ENCODE peak calls at places on chromosomes 13 and 19, in five cellular contexts. One of them, this sample, is unnamed.
A peak's percentile ranks its signal among the peaks of the same experiment; 100 is the strongest.

GRCh38 chr19:3132971-3133792 is 2.7 kb upstream of the GNA15 start:
- DNase-seq in cardiac muscle cell: no peak
- DNase-seq in upper lobe of left lung: peak; percentile 52
- DNase-seq in CD4-positive, alpha-beta T cell: peak; percentile 40
- DNase-seq in pancreas: no peak
- DNase-seq in this sample: peak; percentile 74

GRCh38 chr13:50757021-50757420 is 86.5 kb downstream of the DLEU7 start:
- DNase-seq in cardiac muscle cell: no peak
- DNase-seq in upper lobe of left lung: no peak
- DNase-seq in CD4-positive, alpha-beta T cell: no peak
- DNase-seq in pancreas: no peak
- DNase-seq in this sample: no peak

GRCh38 chr13:113651511-113652403 is 6.2 kb downstream of the ATP4B start:
- DNase-seq in cardiac muscle cell: no peak
- DNase-seq in upper lobe of left lung: peak; percentile 67
- DNase-seq in CD4-positive, alpha-beta T cell: no peak
- DNase-seq in pancreas: no peak
- DNase-seq in this sample: peak; percentile 63

GRCh38 chr19:15263361-15263985 is 31.2 kb upstream of the EPHX3 start:
- DNase-seq in cardiac muscle cell: no peak
- DNase-seq in upper lobe of left lung: no peak
- DNase-seq in CD4-positive, alpha-beta T cell: no peak
- DNase-seq in pancreas: no peak
- DNase-seq in this sample: no peak

GRCh38 chr13:98746968-98747367 is 5.5 kb downstream of the SLC15A1 start:
- DNase-seq in cardiac muscle cell: no peak
- DNase-seq in upper lobe of left lung: no peak
- DNase-seq in CD4-positive, alpha-beta T cell: no peak
- DNase-seq in pancreas: no peak
- DNase-seq in this sample: no peak

GRCh38 chr13:97106323-97106722 is 112.0 kb upstream of the OXGR1 start:
- DNase-seq in cardiac muscle cell: no peak
- DNase-seq in upper lobe of left lung: no peak
- DNase-seq in CD4-positive, alpha-beta T cell: no peak
- DNase-seq in pancreas: no peak
- DNase-seq in this sample: no peak

GRCh38 chr19:23046743-23047142 is 43.8 kb upstream of the ZNF728 start:
- DNase-seq in cardiac muscle cell: no peak
- DNase-seq in upper lobe of left lung: no peak
- DNase-seq in CD4-positive, alpha-beta T cell: no peak
- DNase-seq in pancreas: no peak
- DNase-seq in this sample: no peak

GRCh38 chr19:16377521-16377920 is 52.9 kb downstream of the KLF2 start:
- DNase-seq in cardiac muscle cell: no peak
- DNase-seq in upper lobe of left lung: no peak
- DNase-seq in CD4-positive, alpha-beta T cell: no peak
- DNase-seq in pancreas: no peak
- DNase-seq in this sample: no peak

DNA sequence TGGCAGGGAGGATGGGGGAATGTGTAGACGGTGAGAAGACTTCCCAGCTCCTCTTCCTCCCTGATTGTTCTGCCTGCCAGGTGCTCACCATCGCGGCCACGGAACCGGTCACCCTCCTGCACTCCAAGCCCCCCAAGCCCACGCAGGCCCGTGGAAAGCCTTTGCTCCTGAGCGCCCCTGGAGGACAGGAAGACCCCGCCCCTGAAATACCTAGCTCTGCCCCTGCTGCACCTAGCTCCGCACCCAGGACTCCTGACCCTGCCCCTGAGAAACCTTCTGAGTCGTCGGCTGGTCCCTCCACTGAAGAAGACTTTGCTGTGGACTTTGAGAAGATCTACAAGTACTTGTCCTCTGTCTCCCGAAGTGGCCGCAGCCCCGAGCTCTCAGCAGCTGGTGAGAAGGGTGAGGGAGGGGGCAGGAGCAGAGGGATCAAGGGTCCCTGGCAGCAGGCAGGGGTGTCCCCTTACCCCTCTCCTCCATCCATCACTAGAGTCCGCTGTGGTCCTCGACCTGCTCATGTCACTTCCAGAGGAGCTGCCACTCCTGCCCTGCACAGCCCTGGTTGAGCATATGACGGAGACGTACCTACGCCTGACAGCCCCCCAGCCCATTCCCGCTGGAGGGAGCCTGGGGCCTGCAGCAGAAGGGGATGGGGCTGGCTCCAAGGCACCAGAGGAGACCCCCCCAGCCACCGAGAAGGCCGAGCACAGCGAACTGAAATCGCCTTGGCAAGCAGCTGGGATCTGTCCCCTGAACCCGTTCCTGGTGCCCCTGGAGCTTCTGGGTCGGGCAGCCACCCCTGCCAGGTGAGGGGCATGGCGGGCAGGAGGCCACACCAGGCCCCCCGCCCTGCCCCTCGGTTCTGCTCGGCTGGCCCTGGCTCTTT is 2.1 kb downstream of the SNAPC2 start:
- DNase-seq in cardiac muscle cell: no peak
- DNase-seq in upper lobe of left lung: peak; percentile 66
- DNase-seq in CD4-positive, alpha-beta T cell: no peak
- DNase-seq in pancreas: no peak
- DNase-seq in this sample: no peak
- H3K27ac ChIP-seq in cardiac muscle cell: no peak overlapping the region
- H3K27ac ChIP-seq in upper lobe of left lung: peak overlapping the region; percentile 92
- H3K27ac ChIP-seq in CD4-positive, alpha-beta T cell: no peak overlapping the region
- H3K27ac ChIP-seq in pancreas: no peak overlapping the region
- H3K27ac ChIP-seq in this sample: peak overlapping the region; percentile 78

GRCh38 chr19:44069415-44069814 is 2.5 kb upstream of the ZNF284 start:
- DNase-seq in cardiac muscle cell: no peak
- DNase-seq in upper lobe of left lung: no peak
- DNase-seq in CD4-positive, alpha-beta T cell: no peak
- DNase-seq in pancreas: no peak
- DNase-seq in this sample: no peak
- H3K9me3 ChIP-seq in cardiac muscle cell: no peaks in the 10 kb centered on the region
- H3K9me3 ChIP-seq in upper lobe of left lung: peaks cover 46% of the 10 kb centered on the region
- H3K9me3 ChIP-seq in CD4-positive, alpha-beta T cell: peaks cover 42% of the 10 kb centered on the region
- H3K9me3 ChIP-seq in pancreas: peaks cover 5% of the 10 kb centered on the region
- H3K9me3 ChIP-seq in this sample: peaks cover 40% of the 10 kb centered on the region

GRCh38 chr13:34822681-34823080 is 119.4 kb upstream of the NBEA start:
- DNase-seq in cardiac muscle cell: no peak
- DNase-seq in upper lobe of left lung: no peak
- DNase-seq in CD4-positive, alpha-beta T cell: no peak
- DNase-seq in pancreas: no peak
- DNase-seq in this sample: no peak
- H3K27ac ChIP-seq in cardiac muscle cell: no peak overlapping the region
- H3K27ac ChIP-seq in upper lobe of left lung: no peak overlapping the region
- H3K27ac ChIP-seq in CD4-positive, alpha-beta T cell: no peak overlapping the region
- H3K27ac ChIP-seq in pancreas: no peak overlapping the region
- H3K27ac ChIP-seq in this sample: no peak overlapping the region

DNA sequence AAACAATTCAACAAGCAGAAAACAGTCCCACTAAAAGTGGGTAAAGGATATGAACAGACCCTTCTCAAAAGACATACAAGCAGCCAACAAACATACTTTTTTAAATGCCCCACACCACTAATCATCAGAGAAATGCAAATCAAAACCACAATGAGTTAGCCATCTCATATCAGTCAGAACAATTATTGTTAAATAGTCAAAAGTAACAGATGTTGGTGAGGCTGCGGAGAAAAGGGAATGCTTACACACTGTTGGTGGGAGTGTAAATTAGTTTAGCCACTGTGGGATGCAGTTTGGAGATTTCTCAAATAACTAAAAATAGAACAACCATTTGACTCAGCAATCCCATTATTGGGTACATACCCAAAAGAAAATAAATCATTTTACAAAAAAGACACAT is 8.7 kb downstream of the ZNF529 start:
- DNase-seq in cardiac muscle cell: no peak
- DNase-seq in upper lobe of left lung: no peak
- DNase-seq in CD4-positive, alpha-beta T cell: no peak
- DNase-seq in pancreas: no peak
- DNase-seq in this sample: no peak
- H3K9me3 ChIP-seq in cardiac muscle cell: no peaks in the 10 kb centered on the region
- H3K9me3 ChIP-seq in upper lobe of left lung: peaks cover 93% of the 10 kb centered on the region
- H3K9me3 ChIP-seq in CD4-positive, alpha-beta T cell: peaks cover 94% of the 10 kb centered on the region
- H3K9me3 ChIP-seq in pancreas: no peaks in the 10 kb centered on the region
- H3K9me3 ChIP-seq in this sample: peaks cover 88% of the 10 kb centered on the region

GRCh38 chr13:48748681-48749080 is 95.0 kb downstream of the CYSLTR2 start:
- DNase-seq in cardiac muscle cell: no peak
- DNase-seq in upper lobe of left lung: no peak
- DNase-seq in CD4-positive, alpha-beta T cell: no peak
- DNase-seq in pancreas: no peak
- DNase-seq in this sample: no peak
- H3K27ac ChIP-seq in cardiac muscle cell: no peak overlapping the region
- H3K27ac ChIP-seq in upper lobe of left lung: no peak overlapping the region
- H3K27ac ChIP-seq in CD4-positive, alpha-beta T cell: no peak overlapping the region
- H3K27ac ChIP-seq in pancreas: no peak overlapping the region
- H3K27ac ChIP-seq in this sample: no peak overlapping the region